ENCODE peak calls at places on chromosomes 12 and 14, in seven cellular contexts. S is H1, L is stomach, A is SK-N-SH, E is HepG2, X is spleen, M is transverse colon. D is an unnamed sample.
A peak's percentile ranks its signal among the peaks of the same experiment; 100 is the strongest.

GRCh38 chr12:12716845-12717585 is at the start of gene CDKN1B:
- DNase-seq in S (no peak), L (peak; percentile 95), A (peak; percentile 94), E (peak; percentile 86), X (peak; percentile 99), M (peak; percentile 94), D (peak; percentile 95)

GRCh38 chr14:36996133-36996856 is 176.1 kb downstream of the SLC25A21 start:
- DNase-seq in S (no peak), L (no peak), A (no peak), E (no peak), X (no peak), M (no peak), D (no peak)

GRCh38 chr12:28066879-28067278 is 94.3 kb upstream of the PTHLH start:
- DNase-seq in S (no peak), L (no peak), A (no peak), E (no peak), X (no peak), M (no peak), D (no peak)

GRCh38 chr14:21300892-21301291 is 21.0 kb downstream of the RPGRIP1 start:
- DNase-seq in S (peak; percentile 19), L (peak; percentile 29), A (peak; percentile 83), E (no peak), X (peak; percentile 83), M (peak; percentile 48), D (no peak)

GRCh38 chr14:94650444-94650775 is 38.2 kb downstream of the SERPINA3 start:
- DNase-seq in S (no peak), L (no peak), A (no peak), E (no peak), X (no peak), M (no peak), D (no peak)

GRCh38 chr12:3035815-3036702 is 41.1 kb upstream of the TSPAN9 start:
- DNase-seq in S (no peak), L (no peak), A (peak; percentile 52), E (no peak), X (no peak), M (no peak), D (no peak)

GRCh38 chr14:75803768-75804167 is 142.7 kb downstream of the TTLL5 start:
- DNase-seq in S (no peak), L (no peak), A (no peak), E (no peak), X (no peak), M (no peak), D (no peak)

GRCh38 chr12:50302686-50303085 is 19.4 kb upstream of the LIMA1 start:
- DNase-seq in S (no peak), L (no peak), A (no peak), E (no peak), X (no peak), M (no peak), D (no peak)

GRCh38 chr14:29243355-29243754 is 476.8 kb downstream of the FOXG1 start:
- DNase-seq in S (no peak), L (no peak), A (no peak), E (no peak), X (no peak), M (no peak), D (no peak)

GRCh38 chr14:50688875-50689274 is 20.8 kb upstream of the SAV1 start:
- DNase-seq in S (no peak), L (no peak), A (no peak), E (peak; percentile 5), X (no peak), M (no peak), D (no peak)

GRCh38 chr12:3315201-3315661 is 175.8 kb upstream of the PRMT8 start:
- DNase-seq in S (no peak), L (peak; percentile 83), A (peak; percentile 65), E (no peak), X (no peak), M (peak; percentile 26), D (peak; percentile 88)

GRCh38 chr14:101819251-101819990 is 57.9 kb downstream of the PPP2R5C start:
- DNase-seq in S (no peak), L (no peak), A (no peak), E (no peak), X (peak; percentile 88), M (peak; percentile 58), D (no peak)

GRCh38 chr12:83461326-83461985 is 774.8 kb downstream of the TMTC2 start:
- DNase-seq in S (no peak), L (no peak), A (no peak), E (no peak), X (no peak), M (no peak), D (no peak)

GRCh38 chr14:52678591-52678990 is 16.8 kb downstream of the ERO1A start:
- DNase-seq in S (no peak), L (no peak), A (peak; percentile 14), E (peak; percentile 39), X (no peak), M (no peak), D (no peak)

GRCh38 chr12:119932921-119933320 is 55.8 kb upstream of the CIT start:
- DNase-seq in S (no peak), L (no peak), A (no peak), E (no peak), X (no peak), M (no peak), D (no peak)

GRCh38 chr12:120404271-120404670 is 33.6 kb upstream of the COX6A1 start:
- DNase-seq in S (no peak), L (no peak), A (peak; percentile 42), E (no peak), X (no peak), M (no peak), D (no peak)

GRCh38 chr12:124685689-124685993 is 118.2 kb upstream of the NCOR2 start:
- DNase-seq in S (no peak), L (no peak), A (no peak), E (no peak), X (no peak), M (no peak), D (no peak)

GRCh38 chr12:7142057-7142644 is 12.0 kb downstream of the CLSTN3 start:
- DNase-seq in S (no peak), L (peak; percentile 41), A (peak; percentile 66), E (peak; percentile 41), X (peak; percentile 72), M (peak; percentile 48), D (no peak)

GRCh38 chr14:51094282-51094821 is 553 bp downstream of the TRIM9 start:
- DNase-seq in S (no peak), L (no peak), A (peak; percentile 53), E (no peak), X (peak; percentile 84), M (no peak), D (no peak)

GRCh38 chr12:123089631-123090353 is 61.1 kb downstream of the PITPNM2 start:
- DNase-seq in S (no peak), L (no peak), A (no peak), E (peak; percentile 88), X (no peak), M (no peak), D (no peak)
- TF ChIP-seq POLR2AphosphoS5 in S (no peak), L (no peak), A (peak; percentile 60), E (no peak), X (no peak), M (no peak), D (no peak)

DNA sequence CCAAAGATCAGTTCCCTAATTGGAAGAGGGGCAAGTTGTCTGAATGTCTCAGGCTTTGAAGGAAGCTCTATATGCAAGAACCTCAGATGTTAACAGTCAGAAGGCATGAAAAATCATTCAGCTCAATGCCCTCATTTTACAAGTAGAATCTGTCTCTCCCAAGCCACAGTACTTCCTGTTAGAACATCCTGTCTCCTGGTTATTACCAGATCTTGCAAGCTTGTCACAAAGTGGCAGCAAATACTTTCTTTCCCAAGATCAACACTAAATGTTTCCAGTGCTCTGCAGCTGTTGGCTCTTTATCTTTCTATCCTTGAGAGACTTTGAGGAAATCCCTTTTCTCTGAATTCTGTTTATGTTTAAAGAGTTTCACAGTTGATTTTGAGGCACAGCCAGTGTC is 235.5 kb downstream of the AKAP6 start:
- DNase-seq in S (no peak), L (no peak), A (no peak), E (no peak), X (no peak), M (no peak), D (peak; percentile 29)
- TF ChIP-seq POLR2AphosphoS5 in S (no peak), L (peak; percentile 38), A (peak; percentile 40), E (no peak), X (no peak), M (peak; percentile 48), D (peak; percentile 83)

GRCh38 chr12:5989621-5990020 is 44.6 kb upstream of the ANO2 start:
- DNase-seq in S (no peak), L (no peak), A (no peak), E (no peak), X (no peak), M (no peak), D (no peak)
- TF ChIP-seq POLR2AphosphoS5 in S (no peak), L (no peak), A (no peak), E (no peak), X (no peak), M (no peak), D (no peak)

GRCh38 chr12:65368071-65368470 is 89.6 kb downstream of the MSRB3 start:
- DNase-seq in S (no peak), L (no peak), A (no peak), E (no peak), X (no peak), M (no peak), D (no peak)
- TF ChIP-seq POLR2AphosphoS5 in S (no peak), L (no peak), A (no peak), E (no peak), X (no peak), M (no peak), D (no peak)

D was measured in prostate gland.